ENCODE peak calls at places on chromosome X, in four cellular contexts. H is kidney; B is ovary; Q is effector memory CD4-positive, alpha-beta T cell. V is an unnamed sample.

GRCh38 chrX:17432158-17432557 is 57.2 kb downstream of the NHS start:
- DNase-seq in B (no peak), Q (no peak), H (no peak), V (no peak)

GRCh38 chrX:9555354-9555753 is 90.5 kb downstream of the TBL1X start:
- DNase-seq in Q (no peak), H (no peak), B (no peak), V (no peak)

GRCh38 chrX:27883468-27884092 is 75.8 kb downstream of the MAGEB10 start:
- DNase-seq in Q (no peak), H (no peak), B (no peak), V (no peak)

GRCh38 chrX:30610050-30610449 is 32.5 kb upstream of the TASL start:
- DNase-seq in B (no peak), Q (no peak), H (no peak), V (no peak)

GRCh38 chrX:27679281-27679680 is 89.1 kb downstream of the DCAF8L2 start:
- DNase-seq in Q (no peak), H (no peak), B (no peak), V (no peak)

GRCh38 chrX:78333521-78333920 is 6.1 kb upstream of the CYSLTR1 start:
- DNase-seq in B (no peak), H (no peak), Q (no peak), V (no peak)

GRCh38 chrX:55593756-55594257 is 29.4 kb upstream of the FOXR2 start:
- DNase-seq in H (no peak), B (no peak), Q (no peak), V (no peak)

GRCh38 chrX:43552166-43552565 is 103.9 kb upstream of the MAOA start:
- DNase-seq in Q (no peak), B (no peak), H (no peak), V (no peak)

GRCh38 chrX:120350458-120351138 is 11.3 kb upstream of the ATP1B4 start:
- DNase-seq in Q (no peak), B (no peak), H (no peak), V (no peak)

GRCh38 chrX:47248576-47248975 is 15.8 kb downstream of the USP11 start:
- DNase-seq in B (no peak), H (no peak), Q (no peak), V (no peak)

GRCh38 chrX:155070663-155070974 is 317 bp downstream of the CMC4 start:
- DNase-seq in B (no peak), H (no peak), Q (no peak), V (no peak)

GRCh38 chrX:74431807-74432206 is 10.5 kb downstream of the SLC16A2 start:
- DNase-seq in H (no peak), Q (no peak), B (no peak), V (no peak)

GRCh38 chrX:5656544-5656943 is 572.1 kb downstream of the NLGN4X start:
- DNase-seq in Q (no peak), H (no peak), B (no peak), V (no peak)

GRCh38 chrX:19627533-19627932 is 112.2 kb upstream of the MAP3K15 start:
- DNase-seq in B (no peak), H (no peak), Q (peak; percentile 2), V (no peak)

GRCh38 chrX:19630776-19631707 is 115.7 kb upstream of the MAP3K15 start:
- DNase-seq in B (no peak), Q (no peak), H (no peak), V (no peak)

GRCh38 chrX:19628006-19628575 is 112.8 kb upstream of the MAP3K15 start:
- DNase-seq in B (no peak), H (no peak), Q (no peak), V (no peak)

GRCh38 chrX:19630228-19630627 is 114.9 kb upstream of the MAP3K15 start:
- DNase-seq in Q (no peak), H (no peak), B (no peak), V (no peak)

DNA sequence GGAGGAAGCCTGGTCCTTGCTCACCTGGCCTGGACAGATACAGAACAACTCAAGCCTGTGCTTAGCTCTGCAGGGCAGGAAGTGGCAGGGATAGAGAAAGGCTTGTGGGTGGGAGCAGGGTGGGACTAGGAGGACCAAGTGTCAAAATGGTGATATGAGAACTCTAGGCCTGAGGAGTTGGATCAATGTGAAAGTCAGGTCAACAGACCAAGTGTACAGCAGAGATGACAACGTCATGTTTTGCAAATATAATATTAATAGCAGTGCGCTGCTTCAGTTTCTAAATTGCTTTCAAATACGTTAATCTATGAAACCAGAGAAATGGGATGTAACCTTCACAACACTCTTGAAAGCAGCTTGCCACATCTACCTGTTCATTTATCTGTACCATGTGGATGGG is 114.2 kb upstream of the MAP3K15 start:
- DNase-seq in H (no peak), B (no peak), Q (no peak), V (no peak)
- H3K4me1 ChIP-seq in H (no peaks in the 10 kb centered on the region), B (peaks cover 1% of the 10 kb centered on the region), Q (peaks cover 16% of the 10 kb centered on the region), V (no peaks in the 10 kb centered on the region)

DNA sequence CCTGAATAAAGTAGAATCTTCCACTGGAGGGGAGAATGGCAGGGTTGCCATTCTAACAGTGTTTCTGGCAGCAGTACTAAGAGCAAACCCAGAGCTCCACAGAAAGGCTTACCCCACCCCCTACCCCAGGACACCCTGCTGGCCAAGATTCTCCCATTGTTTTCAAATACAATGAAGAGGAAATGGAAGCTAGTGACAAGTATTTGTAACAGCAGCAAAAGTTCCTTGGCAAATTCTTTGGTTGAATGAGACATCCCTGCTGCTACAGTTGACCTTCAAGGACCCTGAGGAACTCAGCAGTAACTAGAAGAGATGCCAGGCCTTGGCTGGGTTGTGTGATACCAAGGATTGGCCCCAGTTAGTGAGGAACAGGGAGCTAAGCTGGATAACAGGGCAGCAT is 124.2 kb upstream of the DGKK start:
- DNase-seq in B (no peak), Q (no peak), H (no peak), V (no peak)
- H3K27ac ChIP-seq in B (no peak overlapping the region), Q (no peak overlapping the region), H (no peak overlapping the region), V (no peak overlapping the region)

DNA sequence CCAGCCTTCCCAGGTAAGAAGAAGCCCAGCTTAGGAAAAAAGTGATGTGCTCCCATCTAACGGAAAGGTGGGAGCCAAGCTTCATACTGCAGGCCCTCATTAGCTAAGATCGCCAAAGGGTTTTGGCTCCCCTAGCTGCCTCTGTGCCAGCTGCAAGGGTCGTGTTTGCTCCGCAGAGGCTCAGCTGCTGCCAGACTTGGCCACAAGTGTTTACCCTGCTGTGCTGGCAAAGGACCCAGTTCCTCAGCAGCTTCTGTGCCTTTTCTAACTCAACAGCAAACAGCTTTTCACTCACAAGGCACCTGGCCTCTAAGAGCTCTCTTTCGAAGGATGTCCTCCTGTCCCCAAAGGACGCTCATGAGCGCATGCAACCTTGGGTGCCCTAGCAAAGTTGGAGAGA is 12.2 kb upstream of the VMA21 start:
- DNase-seq in H (no peak), Q (no peak), B (no peak), V (no peak)
- H3K9me3 ChIP-seq in H (no peaks in the 10 kb centered on the region), Q (no peaks in the 10 kb centered on the region), B (no peaks in the 10 kb centered on the region), V (no peaks in the 10 kb centered on the region)

GRCh38 chrX:103538728-103539127 is 19.4 kb upstream of the RAB40A start:
- DNase-seq in H (no peak), B (no peak), Q (no peak), V (no peak)

GRCh38 chrX:103536071-103536470 is 16.8 kb upstream of the RAB40A start:
- DNase-seq in B (peak; percentile 56), H (no peak), Q (no peak), V (no peak)

GRCh38 chrX:103537871-103538387 is 18.6 kb upstream of the RAB40A start:
- DNase-seq in H (no peak), Q (no peak), B (no peak), V (no peak)

GRCh38 chrX:103535206-103535605 is 15.9 kb upstream of the RAB40A start:
- DNase-seq in Q (no peak), H (no peak), B (no peak), V (no peak)

DNA sequence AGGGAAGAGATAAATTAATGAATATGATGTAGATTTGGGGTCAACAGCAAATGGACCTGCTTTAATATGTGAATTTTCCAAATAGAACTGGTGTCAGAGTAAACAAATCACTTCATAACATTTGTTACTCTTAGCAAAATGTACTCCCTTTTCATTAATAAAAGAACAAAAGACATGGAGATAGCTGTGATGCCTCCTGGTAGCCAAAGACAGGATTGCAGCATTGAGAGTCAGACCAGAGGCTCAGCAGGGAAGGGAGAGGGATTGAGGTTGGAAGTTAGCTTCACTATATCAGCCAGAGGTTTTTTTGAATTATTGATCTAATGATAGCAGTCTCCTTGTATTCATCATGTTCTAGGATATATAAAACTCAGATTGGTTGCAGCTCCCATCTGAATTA is 17.4 kb upstream of the RAB40A start:
- DNase-seq in H (no peak), B (no peak), Q (no peak), V (no peak)
- H3K4me1 ChIP-seq in H (no peaks in the 10 kb centered on the region), B (peaks cover 14% of the 10 kb centered on the region), Q (no peaks in the 10 kb centered on the region), V (peaks cover 3% of the 10 kb centered on the region)

GRCh38 chrX:68830486-68831404 is 1.9 kb downstream of the EFNB1 start:
- DNase-seq in H (no peak), B (no peak), Q (no peak), V (peak; percentile 78)
- H3K27ac ChIP-seq in H (peak overlapping the region; percentile 47), B (no peak overlapping the region), Q (no peak overlapping the region), V (no peak overlapping the region)

GRCh38 chrX:45768666-45769065 is 568.0 kb upstream of the DIPK2B start:
- DNase-seq in H (no peak), B (no peak), Q (no peak), V (no peak)
- H3K9me3 ChIP-seq in H (no peaks in the 10 kb centered on the region), B (no peaks in the 10 kb centered on the region), Q (no peaks in the 10 kb centered on the region), V (no peaks in the 10 kb centered on the region)

DNA sequence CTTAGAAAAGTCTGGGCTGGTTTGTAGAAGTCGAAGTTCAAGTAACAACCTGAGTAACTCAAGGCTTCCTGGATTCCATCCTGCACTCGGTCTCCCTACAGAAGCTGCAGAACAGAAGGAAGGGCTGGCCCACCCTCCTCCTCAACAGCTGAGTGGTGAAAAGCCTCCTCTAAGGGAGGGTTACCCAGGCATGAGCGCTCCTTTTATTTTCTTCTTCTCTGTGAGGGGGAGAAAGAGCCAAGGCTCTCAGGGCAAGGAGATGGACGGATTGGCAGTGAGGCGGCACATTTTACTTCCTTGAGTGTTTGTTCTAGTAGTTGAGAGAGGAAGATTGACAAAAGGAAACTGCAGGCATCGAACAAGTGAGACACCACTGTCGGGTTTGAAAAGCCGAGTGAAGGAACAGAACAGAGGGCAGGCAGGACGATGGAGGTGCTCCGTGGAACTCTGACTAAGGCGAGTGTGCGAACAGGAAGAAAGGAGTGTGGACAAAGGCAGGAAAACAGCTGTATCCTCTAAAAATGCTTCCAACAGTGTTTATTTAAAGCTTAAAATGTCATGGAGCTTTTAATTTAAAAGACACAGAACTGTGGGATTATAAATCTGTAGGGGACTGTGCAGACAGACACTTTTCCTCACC is 38.4 kb upstream of the STS start:
- DNase-seq in Q (no peak), B (no peak), H (no peak), V (no peak)
- H3K4me1 ChIP-seq in Q (no peaks in the 10 kb centered on the region), B (peaks cover 2% of the 10 kb centered on the region), H (no peaks in the 10 kb centered on the region), V (no peaks in the 10 kb centered on the region)

DNA sequence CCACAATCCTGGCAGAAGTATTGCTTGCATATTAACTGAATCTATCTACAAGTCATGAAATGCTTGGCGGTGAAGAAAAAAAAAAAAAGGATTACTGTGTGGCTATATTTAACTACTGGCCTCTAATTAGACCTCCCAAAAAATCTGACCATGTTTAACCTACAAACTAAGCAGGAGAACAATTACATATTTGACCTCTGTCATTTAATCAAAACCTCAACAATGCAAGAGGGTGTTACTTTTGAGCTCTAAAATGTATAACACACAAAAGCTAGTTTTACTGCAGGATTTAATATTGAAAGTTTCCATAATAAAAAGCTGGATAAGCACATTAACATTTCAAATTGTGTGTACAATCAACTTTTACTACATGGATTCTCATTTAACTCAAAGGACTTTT is 1.5 kb downstream of the ITM2A start:
- DNase-seq in Q (no peak), B (no peak), H (no peak), V (no peak)
- H3K27ac ChIP-seq in Q (peak overlapping the region; percentile 96), B (no peak overlapping the region), H (no peak overlapping the region), V (no peak overlapping the region)

V was measured in aorta.